ENCODE peak calls at places on chromosomes 4 and X, in four cellular contexts. I, T, C and H are unnamed samples.

GRCh38 chr4:158782539-158783360 is 13.9 kb downstream of the FNIP2 start:
- DNase-seq in C (no peak), I (peak; percentile 54), T (no peak), H (peak; percentile 54)

GRCh38 chr4:151231915-151232595 is 44.9 kb upstream of the PRSS48 start:
- DNase-seq in T (no peak), I (no peak), C (no peak), H (no peak)

GRCh38 chr4:3280466-3280865 is 12.4 kb upstream of the RGS12 start:
- DNase-seq in C (no peak), I (no peak), T (no peak), H (no peak)

GRCh38 chrX:138708268-138708667 is 3.2 kb downstream of the FGF13 start:
- DNase-seq in T (no peak), I (no peak), C (no peak), H (no peak)

GRCh38 chr4:187042251-187042650 is 318.6 kb upstream of the FAT1 start:
- DNase-seq in T (no peak), I (no peak), C (no peak), H (no peak)

GRCh38 chr4:54055494-54055893 is 8.9 kb downstream of the CHIC2 start:
- DNase-seq in T (no peak), C (no peak), I (no peak), H (no peak)

GRCh38 chrX:106139048-106139447 is 29.1 kb upstream of the PWWP3B start:
- DNase-seq in T (no peak), I (no peak), C (no peak), H (no peak)

GRCh38 chr4:72326692-72327632 is 242.1 kb downstream of the ADAMTS3 start:
- DNase-seq in C (no peak), I (peak; percentile 49), T (no peak), H (peak; percentile 6)

GRCh38 chr4:88802138-88802537 is 104.5 kb upstream of the NAP1L5 start:
- DNase-seq in I (no peak), T (no peak), C (no peak), H (no peak)

GRCh38 chr4:125357675-125358074 is 42.9 kb downstream of the FAT4 start:
- DNase-seq in C (no peak), T (no peak), I (no peak), H (no peak)

GRCh38 chr4:120922390-120923200 is at the start of gene PRDM5:
- DNase-seq in T (peak; percentile 66), I (peak; percentile 52), C (peak; percentile 82), H (peak; percentile 66)

GRCh38 chrX:30913556-30913955 is 24.5 kb upstream of the TAB3 start:
- DNase-seq in I (no peak), T (no peak), C (no peak), H (no peak)

GRCh38 chr4:43567644-43568043 is 675.1 kb downstream of the GRXCR1 start:
- DNase-seq in I (no peak), T (no peak), C (no peak), H (no peak)

GRCh38 chrX:131217878-131218486 is 71.1 kb downstream of the IGSF1 start:
- DNase-seq in I (no peak), C (no peak), T (no peak), H (no peak)

GRCh38 chr4:136412708-136413107 is 1119.6 kb downstream of the PCDH18 start:
- DNase-seq in C (no peak), I (peak; percentile 87), T (no peak), H (no peak)

GRCh38 chr4:67918428-67918827 is 34.6 kb upstream of the TMPRSS11D start:
- DNase-seq in I (no peak), T (no peak), C (no peak), H (no peak)

GRCh38 chrX:44152867-44153266 is 179.7 kb upstream of the NDP start:
- DNase-seq in T (no peak), I (no peak), C (no peak), H (no peak)

GRCh38 chr4:104906274-104906673 is 240.4 kb upstream of the TET2 start:
- DNase-seq in C (no peak), I (no peak), T (no peak), H (no peak)

GRCh38 chr4:112127736-112128322 is 17.4 kb upstream of the FAM241A start:
- DNase-seq in I (peak; percentile 39), T (no peak), C (no peak), H (peak; percentile 31)

GRCh38 chrX:130321550-130321949 is 18.2 kb upstream of the SLC25A14 start:
- DNase-seq in I (no peak), C (no peak), T (no peak), H (no peak)

GRCh38 chrX:41808042-41808441 is 84.1 kb downstream of the GPR82 start:
- DNase-seq in T (no peak), C (no peak), I (no peak), H (no peak)

GRCh38 chr4:95998311-95998710 is 158.4 kb downstream of the PDHA2 start:
- DNase-seq in T (no peak), C (no peak), I (no peak), H (no peak)

GRCh38 chr4:39942507-39942906 is 35.2 kb downstream of the PDS5A start:
- DNase-seq in C (no peak), I (no peak), T (no peak), H (no peak)

GRCh38 chr4:105923507-105924238 is 28.4 kb downstream of the NPNT start:
- DNase-seq in I (no peak), T (peak; percentile 13), C (no peak), H (no peak)

GRCh38 chr4:105921301-105921700 is 26.0 kb downstream of the NPNT start:
- DNase-seq in I (no peak), T (no peak), C (no peak), H (no peak)

DNA sequence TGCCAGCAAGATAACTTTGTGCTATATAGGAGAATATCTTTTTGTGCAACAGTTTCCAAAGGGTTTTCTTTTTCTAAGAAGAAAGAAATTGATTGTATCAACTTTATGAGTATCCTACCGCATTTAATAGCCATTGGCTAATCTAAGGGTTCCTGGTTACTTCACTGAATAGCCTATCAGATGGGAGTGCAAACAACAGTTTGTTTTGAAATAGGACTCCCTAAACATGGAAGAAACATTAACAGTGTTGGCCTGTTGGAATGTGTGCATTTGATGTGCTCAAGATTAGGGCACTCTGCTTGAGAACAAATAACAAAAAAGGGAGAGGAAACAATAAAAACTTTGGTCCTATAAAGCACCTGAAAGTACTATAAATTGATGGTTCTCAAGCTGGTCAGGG is 29.1 kb downstream of the NPNT start:
- DNase-seq in C (no peak), I (no peak), T (no peak), H (no peak)
- H3K4me1 ChIP-seq in C (no peaks in the 10 kb centered on the region), I (no peaks in the 10 kb centered on the region), T (no peaks in the 10 kb centered on the region), H (no peaks in the 10 kb centered on the region)

GRCh38 chrX:13699183-13699826 is 10.4 kb downstream of the RAB9A start:
- DNase-seq in T (peak; percentile 20), C (no peak), I (peak; percentile 15), H (no peak)

GRCh38 chrX:13703589-13703988 is 14.7 kb downstream of the RAB9A start:
- DNase-seq in T (no peak), C (no peak), I (no peak), H (no peak)

GRCh38 chrX:13700380-13700779 is 11.5 kb downstream of the RAB9A start:
- DNase-seq in C (no peak), T (no peak), I (no peak), H (no peak)

GRCh38 chrX:13702390-13702789 is 13.5 kb downstream of the RAB9A start:
- DNase-seq in C (no peak), T (no peak), I (no peak), H (no peak)

DNA sequence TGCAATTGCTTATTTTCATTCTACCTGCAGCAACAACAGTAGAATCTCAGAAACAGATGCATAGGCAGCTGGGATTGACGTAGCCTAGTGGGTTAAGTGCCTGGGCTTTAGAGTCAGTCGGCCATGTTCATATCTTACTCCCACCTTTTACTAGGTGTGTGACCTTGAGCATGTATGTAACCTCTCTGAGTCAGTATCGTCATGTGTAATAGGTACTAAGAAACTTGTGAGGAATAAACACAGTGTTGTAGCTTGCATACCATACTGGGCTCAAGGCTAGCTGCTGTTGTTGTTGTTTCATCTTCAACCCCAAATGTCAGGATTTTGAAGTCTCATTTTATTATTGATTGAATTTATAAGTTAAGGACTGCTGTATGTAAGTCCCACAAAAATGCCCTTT is 14.2 kb downstream of the RAB9A start:
- DNase-seq in I (no peak), C (no peak), T (no peak), H (no peak)
- H3K27me3 ChIP-seq in I (no peaks in the 10 kb centered on the region), C (no peaks in the 10 kb centered on the region), T (no peaks in the 10 kb centered on the region), H (no peaks in the 10 kb centered on the region)

DNA sequence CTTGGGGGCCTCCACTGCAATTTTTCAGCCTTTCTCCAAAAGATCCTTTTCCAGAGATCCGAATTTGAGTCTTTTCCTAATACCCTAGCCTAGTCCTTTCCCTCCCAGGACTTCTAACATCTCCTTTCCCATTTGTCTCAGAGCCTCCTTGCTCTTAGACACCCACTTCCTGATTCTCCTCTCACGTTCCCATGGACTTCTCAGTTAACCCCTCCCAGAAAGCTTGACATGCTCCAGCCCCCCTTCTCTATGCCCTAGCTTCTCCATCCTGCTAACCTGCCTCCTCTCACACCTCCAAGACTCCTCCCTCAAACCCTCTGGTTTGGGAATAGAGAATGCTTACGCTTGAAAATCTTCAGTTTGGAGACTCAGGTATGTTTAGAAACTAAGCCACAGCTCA is 2.5 kb downstream of the UBA1 start:
- DNase-seq in I (no peak), T (no peak), C (no peak), H (no peak)
- H3K4me1 ChIP-seq in I (peaks cover 37% of the 10 kb centered on the region), T (peaks cover 38% of the 10 kb centered on the region), C (no peaks in the 10 kb centered on the region), H (peaks cover 24% of the 10 kb centered on the region)

DNA sequence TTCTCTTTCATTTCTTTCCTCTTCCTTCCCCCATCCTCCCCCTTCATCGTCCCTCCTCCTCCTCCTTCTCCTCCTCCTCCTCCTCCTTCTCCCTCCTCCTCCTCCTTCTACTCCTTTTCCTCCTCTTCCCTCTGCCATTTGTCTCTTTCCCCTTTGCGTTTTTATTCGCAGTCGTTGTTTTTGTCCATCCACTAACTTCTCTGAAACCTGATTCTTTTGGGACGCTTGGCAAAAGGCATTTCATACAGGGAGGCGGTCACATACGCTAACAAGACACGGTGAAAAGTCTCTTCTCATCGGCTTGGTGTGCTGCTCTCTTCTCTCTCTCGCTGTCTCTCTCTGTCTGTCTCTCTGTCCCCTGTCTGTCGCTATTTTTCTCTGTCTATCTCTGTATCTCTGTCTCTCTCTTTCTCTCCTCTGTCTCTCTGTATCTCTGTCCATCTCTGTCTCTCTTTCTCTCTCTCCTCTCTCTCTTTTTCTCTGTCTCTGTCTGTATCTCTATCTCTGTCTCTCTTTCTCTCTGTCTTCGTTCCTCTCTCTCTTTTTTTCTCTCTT is 5.4 kb upstream of the SHOX start:
- DNase-seq in C (no peak), T (no peak), I (no peak), H (no peak)
- H3K27me3 ChIP-seq in C (peaks cover 49% of the 10 kb centered on the region), T (peaks cover 26% of the 10 kb centered on the region), I (peaks cover 24% of the 10 kb centered on the region), H (no peaks in the 10 kb centered on the region)

GRCh38 chr4:168643083-168643795 is 146.4 kb downstream of the PALLD start:
- DNase-seq in I (peak; percentile 66), T (no peak), C (no peak), H (no peak)
- H3K4me1 ChIP-seq in I (peaks cover 11% of the 10 kb centered on the region), T (no peaks in the 10 kb centered on the region), C (no peaks in the 10 kb centered on the region), H (peaks cover 13% of the 10 kb centered on the region)

GRCh38 chrX:153336988-153337387 is 3.0 kb downstream of the ZNF275 start:
- DNase-seq in I (no peak), C (no peak), T (no peak), H (no peak)

GRCh38 chrX:153339662-153340061 is 5.7 kb downstream of the ZNF275 start:
- DNase-seq in C (no peak), I (no peak), T (no peak), H (no peak)

GRCh38 chrX:153340111-153340510 is 6.2 kb downstream of the ZNF275 start:
- DNase-seq in C (no peak), I (no peak), T (no peak), H (no peak)

GRCh38 chrX:153336128-153336894 is 2.4 kb downstream of the ZNF275 start:
- DNase-seq in T (peak; percentile 46), C (no peak), I (no peak), H (no peak)

GRCh38 chrX:153338836-153339235 is 4.9 kb downstream of the ZNF275 start:
- DNase-seq in I (no peak), T (no peak), C (no peak), H (no peak)
- H3K27me3 ChIP-seq in I (no peaks in the 10 kb centered on the region), T (no peaks in the 10 kb centered on the region), C (peaks cover 2% of the 10 kb centered on the region), H (no peaks in the 10 kb centered on the region)